ENCODE peak calls at places on chromosomes 7 and 10, in six cellular contexts. P, F, I, Y, E and O are unnamed samples.

GRCh38 chr7:20185988-20186387 is 31.2 kb downstream of the MACC1 start:
- DNase-seq in I (no peak), E (no peak), F (no peak), Y (no peak), P (no peak), O (no peak)

GRCh38 chr7:152859781-152860191 is 100.2 kb downstream of the ACTR3B start:
- DNase-seq in Y (no peak), F (no peak), E (no peak), P (peak; percentile 22), I (no peak), O (no peak)

GRCh38 chr7:143384148-143384547 is 3.0 kb downstream of the ZYX start:
- DNase-seq in I (no peak), Y (no peak), P (no peak), E (no peak), F (peak; percentile 15), O (no peak)

GRCh38 chr10:6953131-6953834 is 373.2 kb upstream of the PRKCQ start:
- DNase-seq in F (no peak), P (no peak), E (no peak), I (no peak), Y (no peak), O (no peak)

GRCh38 chr10:50464004-50464409 is 159.7 kb downstream of the SGMS1 start:
- DNase-seq in F (no peak), E (no peak), P (no peak), I (no peak), Y (no peak), O (no peak)

GRCh38 chr10:13820591-13821377 is 234.0 kb downstream of the PRPF18 start:
- DNase-seq in E (no peak), F (no peak), I (no peak), P (peak; percentile 7), Y (no peak), O (peak; percentile 77)

GRCh38 chr7:26182283-26182682 is 18.3 kb downstream of the HNRNPA2B1 start:
- DNase-seq in F (no peak), E (no peak), Y (no peak), P (no peak), I (no peak), O (no peak)

GRCh38 chr10:48625013-48625412 is 20.1 kb upstream of the ARHGAP22 start:
- DNase-seq in E (no peak), Y (no peak), I (no peak), P (no peak), F (no peak), O (no peak)

GRCh38 chr7:2386964-2387669 is 16.3 kb upstream of the CHST12 start:
- DNase-seq in I (no peak), P (no peak), E (no peak), Y (no peak), F (no peak), O (no peak)